ENCODE peak calls at places on chromosomes 13 and 19, in six cellular contexts. B, U, X, P, A and K are unnamed samples.
A peak's percentile ranks its signal among the peaks of the same experiment; 100 is the strongest.

GRCh38 chr19:58317481-58318072 is 9.2 kb upstream of the ZSCAN22 start:
- DNase-seq in P (no peak), A (no peak), X (no peak), B (no peak), U (no peak), K (no peak)

GRCh38 chr13:66563076-66563475 is 667.1 kb downstream of the PCDH9 start:
- DNase-seq in B (no peak), P (no peak), A (no peak), X (no peak), U (no peak), K (no peak)

GRCh38 chr13:50810468-50810867 is 33.0 kb downstream of the DLEU7 start:
- DNase-seq in A (no peak), X (no peak), B (no peak), U (no peak), P (no peak), K (no peak)

GRCh38 chr13:102769679-102770078 is 3.9 kb downstream of the TEX30 start:
- DNase-seq in A (no peak), P (no peak), B (no peak), U (peak; percentile 20), X (no peak), K (no peak)

GRCh38 chr13:50893211-50893852 is 16.3 kb upstream of the RNASEH2B start:
- DNase-seq in U (peak; percentile 59), P (no peak), B (no peak), X (no peak), A (no peak), K (no peak)

GRCh38 chr19:49564616-49565045 is 15.7 kb downstream of the NOSIP start:
- DNase-seq in U (no peak), P (no peak), B (no peak), A (no peak), X (no peak), K (no peak)

GRCh38 chr13:50843256-50844043 is at the start of gene DLEU7:
- DNase-seq in P (no peak), B (no peak), U (peak; percentile 16), X (no peak), A (no peak), K (no peak)

GRCh38 chr19:7670150-7670784 is 1.4 kb downstream of the RETN start:
- DNase-seq in P (no peak), A (no peak), U (no peak), B (no peak), X (no peak), K (no peak)

GRCh38 chr19:24033962-24034342 is 53.0 kb upstream of the ZNF254 start:
- DNase-seq in A (no peak), X (peak; percentile 13), B (no peak), U (peak; percentile 45), P (peak; percentile 41), K (no peak)

GRCh38 chr13:110341445-110342247 is 34.6 kb downstream of the COL4A2 start:
- DNase-seq in A (no peak), B (no peak), P (no peak), U (peak; percentile 55), X (no peak), K (no peak)

GRCh38 chr19:43789029-43789428 is 8.3 kb upstream of the KCNN4 start:
- DNase-seq in A (no peak), X (no peak), U (no peak), P (no peak), B (no peak), K (no peak)

GRCh38 chr13:42110410-42111155 is 62.1 kb downstream of the DGKH start:
- DNase-seq in X (peak; percentile 12), A (no peak), U (peak; percentile 55), P (peak; percentile 54), B (peak; percentile 68), K (peak; percentile 13)

GRCh38 chr19:39705578-39706188 is 1.4 kb downstream of the LGALS14 start:
- DNase-seq in B (no peak), U (no peak), X (no peak), P (no peak), A (no peak), K (no peak)

GRCh38 chr13:39998166-39998565 is 342.7 kb downstream of the COG6 start:
- DNase-seq in A (no peak), X (no peak), P (no peak), B (no peak), U (no peak), K (no peak)

GRCh38 chr19:4522291-4523002 is 4.2 kb upstream of the PLIN4 start:
- DNase-seq in B (no peak), X (no peak), U (no peak), P (no peak), A (no peak), K (no peak)

GRCh38 chr19:4525563-4526002 is 7.3 kb upstream of the PLIN4 start:
- DNase-seq in P (no peak), B (no peak), A (no peak), U (no peak), X (no peak), K (no peak)

GRCh38 chr19:4523306-4524110 is 5.2 kb upstream of the PLIN4 start:
- DNase-seq in U (peak; percentile 86), P (peak; percentile 51), A (no peak), X (peak; percentile 54), B (no peak), K (no peak)

GRCh38 chr19:4521888-4522242 is 3.6 kb upstream of the PLIN4 start:
- DNase-seq in X (no peak), U (no peak), A (no peak), P (no peak), B (no peak), K (no peak)

GRCh38 chr19:4524808-4525562 is 6.7 kb upstream of the PLIN4 start:
- DNase-seq in B (no peak), X (peak; percentile 71), A (no peak), U (peak; percentile 79), P (no peak), K (peak; percentile 75)
- TF ChIP-seq TAF1 in B (no peak), X (no peak), A (no peak), U (no peak), P (no peak), K (no peak)

GRCh38 chr13:29362849-29363604 is 232.5 kb downstream of the SLC7A1 start:
- DNase-seq in A (peak; percentile 44), P (peak; percentile 43), X (peak; percentile 24), U (peak; percentile 79), B (peak; percentile 13), K (peak; percentile 48)
- TF ChIP-seq TAF1 in A (no peak), P (no peak), X (no peak), U (no peak), B (no peak), K (no peak)

GRCh38 chr13:48112896-48113525 is 18.1 kb upstream of the MED4 start:
- DNase-seq in A (no peak), B (no peak), X (no peak), P (no peak), U (no peak), K (no peak)

GRCh38 chr13:48108106-48108505 is 13.2 kb upstream of the MED4 start:
- DNase-seq in U (no peak), P (no peak), X (no peak), A (no peak), B (no peak), K (no peak)

GRCh38 chr13:48116808-48117207 is 21.9 kb upstream of the MED4 start:
- DNase-seq in X (no peak), A (no peak), P (no peak), B (no peak), U (no peak), K (no peak)

GRCh38 chr13:48110132-48110868 is 15.4 kb upstream of the MED4 start:
- DNase-seq in B (no peak), P (no peak), U (no peak), X (no peak), A (no peak), K (no peak)

DNA sequence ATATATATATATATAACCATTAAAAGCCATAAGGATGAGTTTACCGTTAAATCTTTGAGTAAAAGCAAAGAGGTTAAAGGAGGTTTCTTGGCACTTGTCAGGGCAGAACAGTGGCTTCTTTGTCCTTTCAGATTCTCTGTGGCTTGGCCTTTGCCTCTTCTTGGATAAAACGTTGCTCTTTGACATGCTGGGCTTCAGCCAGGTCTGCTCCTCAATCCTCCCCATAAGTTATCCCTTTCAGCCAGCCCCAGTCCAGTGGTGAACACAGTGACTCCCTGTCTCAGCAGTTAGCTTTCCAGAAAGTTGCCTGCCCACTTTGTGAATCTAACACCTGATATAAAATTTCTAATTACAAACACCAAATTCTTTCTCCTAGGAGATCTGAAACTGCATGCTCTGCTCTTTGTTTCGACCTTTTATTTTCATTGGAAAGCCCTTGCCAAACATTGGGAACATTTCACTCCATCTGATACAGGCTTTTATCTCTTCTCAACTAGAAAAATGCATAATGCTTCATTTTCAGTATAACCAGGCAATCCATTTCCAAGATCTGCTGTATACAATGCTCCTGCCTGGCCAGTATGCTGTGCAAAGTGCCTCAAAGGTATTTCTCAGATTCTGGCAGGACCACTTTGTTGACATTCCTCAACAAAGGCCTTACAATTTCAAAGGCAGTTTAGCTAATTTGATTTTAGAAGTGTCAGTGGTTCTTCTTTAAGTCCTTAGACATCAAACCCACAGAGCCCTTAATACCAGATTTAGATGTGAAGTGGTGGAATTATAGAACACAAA is 16.2 kb upstream of the MED4 start:
- DNase-seq in X (no peak), B (no peak), U (no peak), A (no peak), P (peak; percentile 83), K (no peak)
- TF ChIP-seq TAF1 in X (no peak), B (no peak), U (no peak), A (no peak), P (no peak), K (no peak)

GRCh38 chr19:18831524-18832330 is at the start of gene UPF1:
- DNase-seq in X (peak; percentile 89), B (no peak), U (peak; percentile 97), A (peak; percentile 70), P (peak; percentile 82), K (peak; percentile 92)

GRCh38 chr19:18833141-18833476 is 1.4 kb downstream of the UPF1 start:
- DNase-seq in B (no peak), U (no peak), X (no peak), A (no peak), P (no peak), K (no peak)

GRCh38 chr19:18830488-18830887 is 1.3 kb upstream of the UPF1 start:
- DNase-seq in A (no peak), X (no peak), P (no peak), B (no peak), U (no peak), K (no peak)

GRCh38 chr19:18833849-18834643 is 2.3 kb downstream of the UPF1 start:
- DNase-seq in P (peak; percentile 53), U (no peak), A (no peak), X (no peak), B (no peak), K (no peak)

GRCh38 chr19:18832331-18833140 is 777 bp downstream of the UPF1 start:
- DNase-seq in A (no peak), P (peak; percentile 46), X (peak; percentile 39), B (no peak), U (peak; percentile 71), K (no peak)
- TF ChIP-seq TAF1 in A (no peak), P (no peak), X (no peak), B (no peak), U (no peak), K (no peak)